ENCODE peak calls at places on chromosome 1, in nine cellular contexts. G, U, K, L, R, I, V, N and S are unnamed samples.

GRCh38 chr1:38083541-38083940 is 36.9 kb upstream of the POU3F1 start:
- DNase-seq in G (no peak), U (no peak), K (no peak), L (no peak), R (no peak), I (no peak), V (no peak), N (no peak), S (no peak)

GRCh38 chr1:10599194-10599861 is 124.6 kb downstream of the PEX14 start:
- DNase-seq in G (no peak), U (peak), K (peak), L (no peak), R (peak), I (peak), V (peak), N (peak), S (no peak)

GRCh38 chr1:99469641-99470040 is 176.3 kb upstream of the PALMD start:
- DNase-seq in G (no peak), U (no peak), K (no peak), L (no peak), R (no peak), I (no peak), V (no peak), N (no peak), S (no peak)

GRCh38 chr1:247360991-247361721 is 29.5 kb upstream of the ZNF496 start:
- DNase-seq in G (no peak), U (no peak), K (peak), L (no peak), R (peak), I (no peak), V (no peak), N (no peak), S (no peak)

GRCh38 chr1:79235221-79236002 is 228.9 kb upstream of the ADGRL4 start:
- DNase-seq in G (no peak), U (no peak), K (peak), L (no peak), R (peak), I (no peak), V (no peak), N (no peak), S (no peak)

GRCh38 chr1:235411489-235412486 is 44.6 kb downstream of the TBCE start:
- DNase-seq in G (no peak), U (no peak), K (no peak), L (no peak), R (peak), I (no peak), V (no peak), N (no peak), S (no peak)

GRCh38 chr1:48035371-48036141 is 38.4 kb upstream of the TRABD2B start:
- DNase-seq in G (no peak), U (no peak), K (no peak), L (no peak), R (no peak), I (no peak), V (peak), N (no peak), S (no peak)

GRCh38 chr1:116345830-116346229 is 27.2 kb upstream of the ATP1A1 start:
- DNase-seq in G (peak), U (no peak), K (no peak), L (no peak), R (no peak), I (no peak), V (no peak), N (no peak), S (peak)

GRCh38 chr1:89719502-89720306 is 86.8 kb downstream of the LRRC8C start:
- DNase-seq in G (no peak), U (no peak), K (peak), L (peak), R (peak), I (peak), V (peak), N (no peak), S (peak)

GRCh38 chr1:205382561-205382960 is 25.8 kb upstream of the KLHDC8A start:
- DNase-seq in G (no peak), U (no peak), K (no peak), L (no peak), R (no peak), I (no peak), V (no peak), N (no peak), S (no peak)

GRCh38 chr1:92817986-92818764 is 13.7 kb upstream of the RPL5 start:
- DNase-seq in G (peak), U (peak), K (peak), L (peak), R (peak), I (peak), V (peak), N (no peak), S (peak)

GRCh38 chr1:228455715-228456114 is 31.5 kb upstream of the RNF187 start:
- DNase-seq in G (no peak), U (no peak), K (peak), L (no peak), R (peak), I (no peak), V (peak), N (no peak), S (no peak)
- TF ChIP-seq CTCF in G (no peak), U (no peak), K (peak), L (no peak), R (peak), I (no peak), V (peak), N (peak), S (no peak)

DNA sequence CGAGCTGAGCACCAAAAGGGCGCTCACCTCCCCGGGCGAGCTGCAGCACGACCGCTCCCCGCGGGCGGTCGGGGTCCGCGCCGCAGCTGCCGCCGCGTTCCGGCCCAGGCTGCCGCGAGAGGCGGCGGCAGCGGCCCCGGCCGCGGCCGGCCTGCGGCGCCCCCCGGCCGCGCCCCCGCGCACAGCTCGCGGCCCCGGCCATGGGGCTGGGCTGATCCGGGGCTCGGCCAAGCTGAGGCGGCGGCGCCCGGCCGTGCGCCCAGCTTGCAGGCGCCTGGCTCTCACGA is 186 bp downstream of the EEIG2 start:
- DNase-seq in G (no peak), U (no peak), K (no peak), L (no peak), R (no peak), I (no peak), V (no peak), N (no peak), S (no peak)
- TF ChIP-seq CTCF in G (no peak), U (no peak), K (no peak), L (no peak), R (no peak), I (no peak), V (no peak), N (no peak), S (no peak)

DNA sequence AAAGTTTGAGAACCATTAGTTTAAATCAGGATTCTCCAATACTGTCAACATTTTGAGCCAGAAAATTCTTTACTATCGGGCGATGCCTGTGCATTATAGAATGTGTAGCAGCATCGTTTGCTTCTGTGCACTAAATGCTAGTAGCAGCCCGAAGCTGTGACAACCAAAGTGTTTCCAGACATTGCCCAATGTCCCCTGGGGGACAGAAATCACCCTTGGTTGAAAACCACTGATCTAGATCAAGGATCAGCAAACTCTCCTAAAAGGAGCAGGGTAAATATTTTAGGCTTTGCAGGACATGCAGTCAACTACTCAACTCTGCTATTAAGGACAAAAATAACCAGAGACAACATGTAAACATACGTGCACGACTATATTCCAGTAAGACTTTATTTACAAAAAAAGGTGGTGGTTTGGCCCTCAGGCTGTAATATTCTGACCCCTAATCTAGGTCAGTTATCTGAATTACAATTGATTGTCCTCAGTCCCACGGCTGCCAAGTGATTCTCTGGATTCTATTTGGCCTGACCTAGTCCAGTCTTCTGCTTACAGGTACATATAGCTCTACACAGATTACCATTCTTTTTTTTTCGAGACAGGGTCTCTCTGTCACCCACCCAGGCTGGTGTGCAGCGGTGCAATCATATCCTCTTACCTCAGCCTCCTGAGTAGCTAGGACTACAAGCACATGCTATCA is 10.6 kb downstream of the FAF1 start:
- DNase-seq in G (no peak), U (no peak), K (no peak), L (no peak), R (no peak), I (no peak), V (no peak), N (no peak), S (no peak)
- TF ChIP-seq CTCF in G (no peak), U (no peak), K (no peak), L (no peak), R (no peak), I (no peak), V (no peak), N (no peak), S (no peak)

DNA sequence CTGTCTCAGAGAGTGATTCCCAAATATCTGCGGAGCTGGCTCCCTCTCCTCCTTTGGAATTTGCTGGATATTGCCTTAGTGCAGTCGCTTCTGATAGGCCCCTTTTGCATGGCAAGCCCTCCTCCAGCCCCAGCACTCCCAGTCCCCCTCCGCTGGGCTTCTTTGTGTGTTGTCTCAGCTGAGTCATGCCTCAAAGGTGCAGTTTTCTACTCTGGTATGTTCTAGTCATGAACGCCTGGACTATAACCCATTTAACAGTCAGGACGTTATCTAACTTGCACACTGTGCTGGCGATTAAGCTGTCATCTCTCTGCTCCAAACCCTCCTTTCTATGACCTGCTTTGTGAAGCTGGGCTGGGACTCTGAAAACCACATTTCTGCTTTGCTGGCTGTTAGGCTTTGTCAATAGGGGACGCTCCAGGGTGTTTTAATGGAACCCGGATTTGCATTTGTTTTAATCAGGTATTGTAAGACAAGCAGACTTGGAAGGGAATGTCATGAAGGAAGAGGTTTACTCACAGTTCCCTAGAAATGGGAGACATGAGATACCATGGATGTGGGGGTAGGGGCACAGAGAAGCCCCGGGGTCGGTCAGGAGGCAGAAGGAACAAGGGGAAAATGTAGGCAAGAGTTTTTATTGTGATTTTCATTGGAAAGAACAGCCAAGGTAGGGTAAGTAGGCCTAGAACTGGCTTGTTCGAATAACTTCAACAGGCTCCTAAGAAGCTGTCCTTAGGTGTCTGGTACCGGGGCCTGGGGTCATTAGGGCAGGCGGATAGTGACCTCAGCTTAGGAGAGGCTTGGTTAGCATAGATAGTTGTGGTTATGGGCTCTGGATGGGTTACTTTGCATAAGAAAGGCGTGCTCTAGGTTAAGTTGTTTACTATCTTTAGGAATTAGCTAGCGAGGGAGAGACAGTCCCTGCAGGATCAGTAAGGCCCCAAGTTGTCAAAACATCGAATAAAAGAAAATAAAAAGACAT is 20.4 kb upstream of the HPCAL4 start:
- DNase-seq in G (peak), U (no peak), K (peak), L (no peak), R (peak), I (no peak), V (no peak), N (no peak), S (no peak)
- TF ChIP-seq CTCF in G (peak), U (no peak), K (peak), L (no peak), R (peak), I (no peak), V (no peak), N (no peak), S (no peak)

GRCh38 chr1:24679725-24680124 is 36.6 kb downstream of the SRRM1 start:
- DNase-seq in G (no peak), U (no peak), K (no peak), L (no peak), R (no peak), I (no peak), V (no peak), N (no peak), S (no peak)

GRCh38 chr1:24688621-24689195 is 45.6 kb downstream of the SRRM1 start:
- DNase-seq in G (peak), U (peak), K (peak), L (peak), R (peak), I (peak), V (peak), N (peak), S (peak)

GRCh38 chr1:24688033-24688432 is 44.9 kb downstream of the SRRM1 start:
- DNase-seq in G (no peak), U (no peak), K (no peak), L (no peak), R (no peak), I (no peak), V (no peak), N (no peak), S (no peak)

GRCh38 chr1:24683713-24684162 is 40.6 kb downstream of the SRRM1 start:
- DNase-seq in G (no peak), U (peak), K (peak), L (no peak), R (peak), I (peak), V (peak), N (peak), S (no peak)
- TF ChIP-seq CTCF in G (no peak), U (no peak), K (no peak), L (no peak), R (no peak), I (no peak), V (no peak), N (no peak), S (no peak)

GRCh38 chr1:207102146-207102545 is 1.9 kb upstream of the C4BPA start:
- DNase-seq in G (no peak), U (no peak), K (no peak), L (no peak), R (no peak), I (no peak), V (no peak), N (no peak), S (no peak)

GRCh38 chr1:207102659-207103058 is 1.4 kb upstream of the C4BPA start:
- DNase-seq in G (no peak), U (no peak), K (no peak), L (no peak), R (no peak), I (no peak), V (no peak), N (no peak), S (no peak)

GRCh38 chr1:207101720-207102119 is 2.3 kb upstream of the C4BPA start:
- DNase-seq in G (no peak), U (no peak), K (no peak), L (no peak), R (no peak), I (no peak), V (no peak), N (no peak), S (no peak)

GRCh38 chr1:207097871-207098324 is 6.1 kb upstream of the C4BPA start:
- DNase-seq in G (no peak), U (no peak), K (no peak), L (peak), R (no peak), I (peak), V (no peak), N (no peak), S (peak)
- TF ChIP-seq CTCF in G (no peak), U (no peak), K (no peak), L (no peak), R (no peak), I (no peak), V (no peak), N (no peak), S (no peak)

DNA sequence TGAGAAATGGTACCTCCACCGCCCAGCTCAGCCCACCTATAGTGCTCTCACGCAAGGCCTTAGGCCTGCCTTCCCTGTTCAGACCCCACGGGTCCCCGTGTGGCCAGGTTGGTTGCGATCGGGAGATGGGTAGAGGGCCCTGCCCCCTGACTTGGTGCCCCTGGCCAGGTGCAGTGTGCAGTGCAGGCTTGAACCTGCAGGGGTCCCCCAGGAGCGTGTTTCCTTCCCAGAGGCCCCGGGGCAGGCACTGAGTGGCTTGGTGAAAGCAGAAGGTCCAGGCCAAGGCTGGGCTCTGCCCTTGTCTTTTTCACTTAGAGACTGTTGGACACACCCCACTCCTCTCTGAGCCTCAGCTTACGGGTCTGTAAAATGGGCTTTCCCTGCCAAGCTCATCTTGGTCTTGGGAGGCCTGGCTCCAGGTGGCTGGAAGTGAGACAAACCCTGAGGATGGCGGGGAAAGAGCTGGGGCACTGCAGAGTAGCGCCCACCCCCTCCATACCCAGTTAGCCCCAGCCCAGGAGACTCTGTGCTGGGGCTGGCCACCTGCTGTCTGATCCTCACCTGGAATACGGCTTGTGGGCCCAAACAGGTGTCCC is 9.3 kb upstream of the HES5 start:
- DNase-seq in G (peak), U (peak), K (no peak), L (no peak), R (no peak), I (no peak), V (no peak), N (no peak), S (peak)
- TF ChIP-seq CTCF in G (peak), U (no peak), K (peak), L (peak), R (no peak), I (peak), V (no peak), N (peak), S (peak)